ENCODE peak calls at places on chromosomes 16 and 17, in seven cellular contexts. B is cardiac muscle cell, W is mucosa of descending colon, J is pancreas, S is Peyer's patch, N is heart left ventricle, T is AG09309. C is an unnamed sample.
A peak's percentile ranks its signal among the peaks of the same experiment; 100 is the strongest.

GRCh38 chr17:2171725-2172446 is 117.0 kb downstream of the HIC1 start:
- DNase-seq in B (peak; percentile 99), W (peak; percentile 47), J (peak; percentile 84), S (peak; percentile 65), N (peak; percentile 88), T (peak; percentile 91), C (peak; percentile 84)

GRCh38 chr17:28346746-28347246 is 10.5 kb downstream of the POLDIP2 start:
- DNase-seq in B (no peak), W (no peak), J (peak; percentile 76), S (no peak), N (no peak), T (no peak), C (no peak)

GRCh38 chr16:88558457-88559442 is 11.5 kb upstream of the ZC3H18 start:
- DNase-seq in B (peak; percentile 88), W (peak; percentile 93), J (peak; percentile 80), S (peak; percentile 89), N (peak; percentile 70), T (no peak), C (peak; percentile 83)

GRCh38 chr17:77404812-77405581 is 264.2 kb downstream of the SEC14L1 start:
- DNase-seq in B (peak; percentile 68), W (peak; percentile 73), J (no peak), S (peak; percentile 95), N (peak; percentile 76), T (no peak), C (peak; percentile 57)

GRCh38 chr16:47774661-47775060 is 313.5 kb downstream of the PHKB start:
- DNase-seq in B (peak; percentile 22), W (peak; percentile 75), J (no peak), S (no peak), N (no peak), T (no peak), C (no peak)

GRCh38 chr17:15231851-15232516 is 33.1 kb downstream of the PMP22 start:
- DNase-seq in B (no peak), W (no peak), J (no peak), S (no peak), N (no peak), T (no peak), C (no peak)

GRCh38 chr16:89314357-89314756 is 96.9 kb downstream of the ZNF778 start:
- DNase-seq in B (no peak), W (no peak), J (no peak), S (peak; percentile 66), N (no peak), T (no peak), C (no peak)

GRCh38 chr17:16820161-16820877 is 130.3 kb downstream of the CCDC144A start:
- DNase-seq in B (no peak), W (peak; percentile 74), J (no peak), S (no peak), N (peak; percentile 86), T (no peak), C (peak; percentile 41)

GRCh38 chr17:19364699-19365498 is 2.4 kb upstream of the B9D1 start:
- DNase-seq in B (no peak), W (no peak), J (no peak), S (no peak), N (no peak), T (no peak), C (no peak)

GRCh38 chr17:27455914-27456680 is at the start of gene KSR1:
- DNase-seq in B (peak; percentile 84), W (peak; percentile 81), J (peak; percentile 85), S (peak; percentile 95), N (peak; percentile 84), T (no peak), C (peak; percentile 82)

GRCh38 chr16:58324792-58325191 is 30.0 kb upstream of the PRSS54 start:
- DNase-seq in B (no peak), W (no peak), J (no peak), S (no peak), N (no peak), T (no peak), C (no peak)

GRCh38 chr16:1979271-1980025 is 1.8 kb downstream of the NOXO1 start:
- DNase-seq in B (peak; percentile 37), W (peak; percentile 93), J (peak; percentile 84), S (peak; percentile 92), N (no peak), T (no peak), C (no peak)

GRCh38 chr16:27387724-27388123 is 14.2 kb upstream of the IL21R start:
- DNase-seq in B (no peak), W (no peak), J (no peak), S (no peak), N (no peak), T (no peak), C (no peak)

GRCh38 chr17:33667052-33667509 is 374.0 kb upstream of the ASIC2 start:
- DNase-seq in B (no peak), W (no peak), J (no peak), S (no peak), N (no peak), T (no peak), C (no peak)

GRCh38 chr16:54176376-54176901 is 110.1 kb downstream of the IRX3 start:
- DNase-seq in B (peak; percentile 8), W (peak; percentile 3), J (peak; percentile 64), S (no peak), N (no peak), T (no peak), C (no peak)

GRCh38 chr16:31071861-31072260 is 2.2 kb downstream of the ZNF668 start:
- DNase-seq in B (peak; percentile 57), W (peak; percentile 30), J (no peak), S (no peak), N (no peak), T (peak; percentile 76), C (no peak)

GRCh38 chr17:80123791-80124190 is 22.4 kb downstream of the GAA start:
- DNase-seq in B (peak; percentile 24), W (no peak), J (peak; percentile 63), S (no peak), N (no peak), T (no peak), C (no peak)

GRCh38 chr17:29572691-29573557 is 4.4 kb downstream of the TP53I13 start:
- DNase-seq in B (peak; percentile 80), W (no peak), J (peak; percentile 53), S (peak; percentile 81), N (peak; percentile 80), T (no peak), C (peak; percentile 73)

GRCh38 chr16:89289428-89290395 is 72.2 kb downstream of the ZNF778 start:
- DNase-seq in B (peak; percentile 73), W (peak; percentile 78), J (peak; percentile 58), S (peak; percentile 89), N (peak; percentile 59), T (no peak), C (peak; percentile 68)

GRCh38 chr16:78443780-78444422 is 344.4 kb downstream of the WWOX start:
- DNase-seq in B (peak; percentile 41), W (no peak), J (no peak), S (no peak), N (no peak), T (no peak), C (no peak)

GRCh38 chr16:70561623-70562022 is 38.0 kb downstream of the SF3B3 start:
- DNase-seq in B (no peak), W (no peak), J (no peak), S (no peak), N (no peak), T (no peak), C (no peak)

GRCh38 chr17:77145635-77146632 is 5.2 kb downstream of the SEC14L1 start:
- DNase-seq in B (peak; percentile 83), W (peak; percentile 68), J (peak; percentile 72), S (peak; percentile 73), N (peak; percentile 74), T (no peak), C (peak; percentile 60)

GRCh38 chr17:32341141-32341856 is 674 bp downstream of the C17orf75 start:
- DNase-seq in B (no peak), W (peak; percentile 45), J (no peak), S (peak; percentile 54), N (no peak), T (no peak), C (no peak)

GRCh38 chr17:80103686-80104085 is 2.3 kb downstream of the GAA start:
- DNase-seq in B (no peak), W (no peak), J (no peak), S (no peak), N (no peak), T (no peak), C (no peak)

GRCh38 chr16:22420606-22421135 is 46.3 kb upstream of the CDR2 start:
- DNase-seq in B (no peak), W (no peak), J (no peak), S (no peak), N (no peak), T (no peak), C (no peak)
- H3K4me3 ChIP-seq in B (no peak overlapping the region), W (no peak overlapping the region), J (no peak overlapping the region), S (no peak overlapping the region), N (no peak overlapping the region), T (no peak overlapping the region), C (no peak overlapping the region)

GRCh38 chr17:48373882-48374281 is 56.1 kb downstream of the SKAP1 start:
- DNase-seq in B (no peak), W (no peak), J (no peak), S (no peak), N (no peak), T (no peak), C (no peak)

GRCh38 chr17:48375356-48375755 is 54.7 kb downstream of the SKAP1 start:
- DNase-seq in B (peak; percentile 55), W (no peak), J (no peak), S (no peak), N (no peak), T (no peak), C (no peak)

GRCh38 chr17:48376926-48377325 is 53.1 kb downstream of the SKAP1 start:
- DNase-seq in B (no peak), W (no peak), J (no peak), S (no peak), N (no peak), T (no peak), C (no peak)

GRCh38 chr17:48373130-48373844 is 56.7 kb downstream of the SKAP1 start:
- DNase-seq in B (no peak), W (no peak), J (no peak), S (no peak), N (no peak), T (no peak), C (no peak)

DNA sequence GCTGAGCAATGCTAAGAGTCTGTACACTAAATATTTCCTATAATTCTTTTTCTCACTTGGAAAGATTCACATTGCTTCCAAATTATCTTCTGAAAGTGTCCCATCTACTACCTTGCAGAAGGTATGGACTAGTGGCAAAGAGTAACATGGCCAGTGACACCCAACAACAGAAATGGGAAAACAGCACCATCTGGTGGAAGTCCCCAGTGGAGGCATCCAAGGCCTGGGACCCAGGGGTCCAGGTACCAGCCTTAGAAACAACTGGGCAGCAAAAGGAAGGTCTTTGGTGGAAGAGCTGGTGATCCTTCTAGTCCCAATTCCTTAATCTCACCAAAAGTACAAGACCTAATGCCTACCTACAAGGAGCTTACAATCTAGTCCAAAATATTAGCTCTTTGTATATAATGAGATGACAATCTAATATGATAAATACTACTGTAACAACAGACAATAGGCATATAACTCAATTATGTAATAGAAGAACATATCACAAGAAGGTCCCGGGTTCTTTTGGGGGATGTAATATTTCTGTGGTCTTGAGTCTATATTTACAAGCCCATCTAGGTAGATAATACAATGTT is 55.3 kb downstream of the SKAP1 start:
- DNase-seq in B (peak; percentile 6), W (peak; percentile 74), J (peak; percentile 7), S (peak; percentile 73), N (no peak), T (no peak), C (no peak)
- TF ChIP-seq CTCF in B (peak; percentile 35), W (peak; percentile 67), J (peak; percentile 32), S (peak; percentile 89), N (peak; percentile 43), T (peak; percentile 23), C (peak; percentile 63)

GRCh38 chr17:31003225-31003866 is 32.5 kb downstream of the RNF135 start:
- DNase-seq in B (no peak), W (no peak), J (no peak), S (no peak), N (no peak), T (no peak), C (no peak)
- H3K4me3 ChIP-seq in B (no peak overlapping the region), W (no peak overlapping the region), J (no peak overlapping the region), S (no peak overlapping the region), N (no peak overlapping the region), T (no peak overlapping the region), C (no peak overlapping the region)

GRCh38 chr16:82241469-82242052 is 71.5 kb upstream of the MPHOSPH6 start:
- DNase-seq in B (no peak), W (no peak), J (no peak), S (no peak), N (no peak), T (no peak), C (no peak)
- TF ChIP-seq CTCF in B (no peak), W (no peak), J (no peak), S (no peak), N (no peak), T (no peak), C (no peak)

C was measured in left ventricle myocardium inferior.